ENCODE peak calls at places on chromosomes 11 and 22, in five cellular contexts. Q is sigmoid colon, I is transverse colon, Y is suprapubic skin, L is esophagus muscularis mucosa. R is an unnamed sample.

GRCh38 chr11:109264128-109264527 is 157.9 kb upstream of the C11orf87 start:
- DNase-seq in Q (no peak), I (no peak), Y (no peak), L (no peak), R (no peak)

GRCh38 chr22:36612458-36612857 is 83.5 kb upstream of the EIF3D start:
- DNase-seq in Q (no peak), I (no peak), Y (no peak), L (no peak), R (no peak)

GRCh38 chr11:131748146-131749050 is 378.0 kb downstream of the NTM start:
- DNase-seq in Q (peak; percentile 72), I (peak; percentile 42), Y (no peak), L (no peak), R (peak; percentile 48)

GRCh38 chr11:110355011-110355744 is 58.8 kb upstream of the RDX start:
- DNase-seq in Q (no peak), I (no peak), Y (no peak), L (no peak), R (no peak)

GRCh38 chr11:8787372-8787771 is 104.8 kb downstream of the RPL27A start:
- DNase-seq in Q (no peak), I (peak; percentile 57), Y (no peak), L (no peak), R (no peak)

GRCh38 chr11:70145025-70145529 is 58.0 kb upstream of the FADD start:
- DNase-seq in Q (no peak), I (no peak), Y (no peak), L (no peak), R (no peak)

GRCh38 chr11:108221401-108221800 is 1.0 kb downstream of the NPAT start:
- DNase-seq in Q (no peak), I (no peak), Y (no peak), L (no peak), R (no peak)

GRCh38 chr11:10398525-10398924 is 56.5 kb upstream of the AMPD3 start:
- DNase-seq in Q (no peak), I (peak; percentile 38), Y (no peak), L (peak; percentile 92), R (no peak)

GRCh38 chr11:111454561-111455192 is 57.5 kb downstream of the BTG4 start:
- DNase-seq in Q (no peak), I (peak; percentile 46), Y (no peak), L (no peak), R (no peak)

GRCh38 chr22:29867260-29867659 is 15.7 kb upstream of the MTMR3 start:
- DNase-seq in Q (no peak), I (no peak), Y (no peak), L (no peak), R (no peak)

GRCh38 chr11:63882555-63883242 is 34.3 kb downstream of the RCOR2 start:
- DNase-seq in Q (no peak), I (no peak), Y (no peak), L (no peak), R (no peak)

GRCh38 chr11:90747057-90747456 is 524.2 kb upstream of the CHORDC1 start:
- DNase-seq in Q (no peak), I (no peak), Y (no peak), L (no peak), R (no peak)

GRCh38 chr22:37240941-37241320 is 3.1 kb downstream of the RAC2 start:
- DNase-seq in Q (no peak), I (no peak), Y (no peak), L (no peak), R (no peak)

GRCh38 chr11:119722281-119722794 is 6.7 kb downstream of the NECTIN1 start:
- DNase-seq in Q (no peak), I (peak; percentile 55), Y (no peak), L (no peak), R (peak; percentile 67)

GRCh38 chr22:31680764-31681624 is 19.0 kb upstream of the PISD start:
- DNase-seq in Q (peak; percentile 55), I (peak; percentile 38), Y (no peak), L (no peak), R (no peak)

GRCh38 chr11:19763315-19763714 is 50.7 kb downstream of the NAV2 start:
- DNase-seq in Q (no peak), I (no peak), Y (no peak), L (no peak), R (peak; percentile 31)

GRCh38 chr11:45924036-45924915 is 1.8 kb downstream of the LARGE2 start:
- DNase-seq in Q (peak; percentile 57), I (peak; percentile 6), Y (peak; percentile 62), L (no peak), R (no peak)

GRCh38 chr11:74506823-74507222 is 13.3 kb upstream of the LIPT2 start:
- DNase-seq in Q (no peak), I (no peak), Y (no peak), L (no peak), R (no peak)

GRCh38 chr11:46127150-46127638 is 5.9 kb upstream of the PHF21A start:
- DNase-seq in Q (no peak), I (peak; percentile 47), Y (no peak), L (no peak), R (no peak)

GRCh38 chr11:118939948-118940598 is 14.3 kb upstream of the BCL9L start:
- DNase-seq in Q (peak; percentile 67), I (no peak), Y (no peak), L (no peak), R (no peak)

GRCh38 chr22:17578129-17578754 is 14.9 kb downstream of the SLC25A18 start:
- DNase-seq in Q (peak; percentile 92), I (peak; percentile 53), Y (peak; percentile 87), L (no peak), R (peak; percentile 77)

GRCh38 chr22:40960137-40960536 is 9.0 kb downstream of the RBX1 start:
- DNase-seq in Q (no peak), I (no peak), Y (no peak), L (no peak), R (no peak)

GRCh38 chr11:30789270-30789669 is 203.1 kb upstream of the MPPED2 start:
- DNase-seq in Q (no peak), I (no peak), Y (no peak), L (no peak), R (no peak)

GRCh38 chr11:44011797-44012196 is 36.0 kb upstream of the ACCSL start:
- DNase-seq in Q (no peak), I (no peak), Y (no peak), L (no peak), R (no peak)

GRCh38 chr11:6333112-6333511 is 12.8 kb upstream of the CAVIN3 start:
- DNase-seq in Q (no peak), I (no peak), Y (no peak), L (no peak), R (no peak)

GRCh38 chr22:36971305-36971704 is 47.9 kb downstream of the TST start:
- DNase-seq in Q (peak; percentile 79), I (no peak), Y (no peak), L (no peak), R (no peak)

GRCh38 chr11:95255523-95256165 is 24.6 kb upstream of the SESN3 start:
- DNase-seq in Q (no peak), I (no peak), Y (no peak), L (no peak), R (no peak)

GRCh38 chr11:12173111-12173510 is 62.7 kb downstream of the MICAL2 start:
- DNase-seq in Q (no peak), I (no peak), Y (no peak), L (no peak), R (no peak)

GRCh38 chr11:83051760-83052671 is 19.7 kb downstream of the RAB30 start:
- DNase-seq in Q (peak; percentile 84), I (no peak), Y (no peak), L (no peak), R (no peak)

GRCh38 chr11:87150936-87151335 is 113.2 kb downstream of the TMEM135 start:
- DNase-seq in Q (no peak), I (no peak), Y (no peak), L (no peak), R (no peak)

GRCh38 chr11:43447124-43447523 is 88.4 kb downstream of the TTC17 start:
- DNase-seq in Q (no peak), I (no peak), Y (no peak), L (no peak), R (no peak)

GRCh38 chr11:13143486-13144297 is 133.9 kb upstream of the BMAL1 start:
- DNase-seq in Q (no peak), I (peak; percentile 72), Y (no peak), L (peak; percentile 78), R (peak; percentile 43)

GRCh38 chr11:94077568-94078293 is 50.9 kb upstream of the PANX1 start:
- DNase-seq in Q (no peak), I (no peak), Y (no peak), L (no peak), R (no peak)

GRCh38 chr11:60769273-60769672 is 12.6 kb downstream of the MS4A15 start:
- DNase-seq in Q (peak; percentile 34), I (no peak), Y (no peak), L (no peak), R (no peak)

GRCh38 chr11:2951235-2952110 is 22.3 kb upstream of the PHLDA2 start:
- DNase-seq in Q (no peak), I (no peak), Y (no peak), L (no peak), R (no peak)

DNA sequence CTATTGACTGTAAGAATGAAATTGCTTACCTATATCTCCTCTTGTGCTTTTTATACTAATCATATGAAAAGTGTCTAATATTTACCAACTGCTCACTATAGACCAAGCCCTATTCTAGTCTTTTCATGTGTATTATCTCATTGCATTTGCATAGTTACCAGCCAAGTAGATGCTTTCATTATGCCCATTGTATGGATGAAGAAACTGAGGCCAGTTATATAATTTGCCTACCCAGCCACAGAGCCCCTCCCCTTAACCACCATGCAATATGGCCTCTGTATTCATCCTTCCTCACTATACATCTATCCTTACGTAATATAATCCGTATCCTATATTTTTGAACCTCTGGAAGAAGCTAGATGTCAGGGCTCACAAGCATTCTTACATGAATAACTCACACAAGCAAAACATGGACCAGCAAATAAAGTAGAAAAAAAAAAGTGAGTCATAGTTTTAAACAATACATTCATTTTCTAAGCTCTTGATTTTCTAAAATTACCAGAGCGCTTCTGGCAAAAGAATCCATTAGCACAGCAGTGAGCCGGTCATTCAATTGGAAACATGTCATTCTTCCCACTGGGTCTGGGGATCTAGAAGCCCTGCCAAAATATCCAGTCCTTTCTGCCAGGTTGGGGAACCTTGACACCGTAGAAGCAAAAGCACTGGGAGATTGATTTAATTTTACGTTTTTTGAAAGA is 80.1 kb downstream of the C11orf91 start:
- DNase-seq in Q (no peak), I (no peak), Y (no peak), L (no peak), R (no peak)
- TF ChIP-seq EP300 in Q (no peak), I (no peak), Y (no peak), L (no peak), R (no peak)

GRCh38 chr11:61866958-61867343 is 24.4 kb downstream of the FADS3 start:
- DNase-seq in Q (no peak), I (no peak), Y (no peak), L (no peak), R (no peak)
- TF ChIP-seq POLR2A in Q (no peak), I (no peak), Y (no peak), L (no peak), R (no peak)

DNA sequence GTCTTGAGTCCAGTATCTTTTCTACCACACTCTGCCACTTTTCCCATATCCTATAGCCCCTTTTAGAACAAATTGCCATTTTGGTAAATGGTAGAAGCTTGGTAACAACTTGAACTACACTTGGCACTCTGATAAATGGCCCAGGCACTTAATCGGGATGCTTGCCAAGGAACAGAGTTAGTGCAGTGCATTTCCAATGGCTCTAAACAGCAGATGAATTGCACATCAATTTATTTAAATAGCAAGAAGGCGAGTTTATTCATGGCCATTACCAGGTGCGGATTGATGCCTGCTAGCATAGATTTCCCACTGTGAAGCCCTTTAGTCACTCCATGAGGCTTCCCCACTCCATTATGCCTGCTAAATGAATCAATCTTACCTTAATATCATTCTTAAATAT is 136.2 kb upstream of the ARHGAP42 start:
- DNase-seq in Q (no peak), I (no peak), Y (no peak), L (no peak), R (no peak)
- TF ChIP-seq POLR2AphosphoS5 in Q (no peak), I (no peak), Y (no peak), L (no peak), R (no peak)

GRCh38 chr11:47426062-47426956 is at the start of gene PSMC3:
- DNase-seq in Q (peak; percentile 99), I (peak; percentile 99), Y (peak; percentile 99), L (peak; percentile 99), R (peak; percentile 99)
- TF ChIP-seq EP300 in Q (no peak), I (no peak), Y (no peak), L (no peak), R (no peak)

R was measured in stomach.